ENCODE peak calls at places on chromosomes 16 and 17, in six cellular contexts. G is foreskin fibroblast; B is H1; W is CD8-positive, alpha-beta T cell; T is cardiac fibroblast; L is gastrocnemius medialis. M is an unnamed sample.

GRCh38 chr17:73365934-73366623 is 54.3 kb upstream of the CDC42EP4 start:
- DNase-seq in G (peak), W (no peak), L (peak), T (no peak), B (no peak), M (no peak)

GRCh38 chr17:63774982-63775290 is 966 bp downstream of the DDX42 start:
- DNase-seq in W (no peak), T (peak), L (no peak), B (no peak), G (peak), M (no peak)

GRCh38 chr17:21283482-21284318 is 811 bp upstream of the MAP2K3 start:
- DNase-seq in B (no peak), G (peak), L (no peak), T (peak), W (no peak), M (no peak)

GRCh38 chr16:3282747-3283524 is at the start of gene ZNF263:
- DNase-seq in L (peak), B (peak), T (peak), W (peak), G (peak), M (peak)

GRCh38 chr16:83808573-83809014 is 816 bp downstream of the HSBP1 start:
- DNase-seq in B (no peak), L (no peak), W (no peak), T (no peak), G (peak), M (no peak)

GRCh38 chr16:55976815-55977214 is 101.6 kb upstream of the CES5A start:
- DNase-seq in L (no peak), T (no peak), B (no peak), G (no peak), W (no peak), M (no peak)

GRCh38 chr17:19712436-19713004 is 3.9 kb downstream of the SLC47A2 start:
- DNase-seq in W (peak), G (no peak), B (no peak), T (no peak), L (no peak), M (no peak)

GRCh38 chr17:73476890-73477350 is 165.1 kb upstream of the CDC42EP4 start:
- DNase-seq in B (no peak), G (no peak), L (no peak), W (no peak), T (no peak), M (no peak)

GRCh38 chr17:17235212-17236174 is 1.5 kb downstream of the FLCN start:
- DNase-seq in W (no peak), B (no peak), L (peak), G (peak), T (peak), M (peak)

GRCh38 chr17:66040402-66040801 is 151.5 kb downstream of the CEP112 start:
- DNase-seq in G (no peak), L (no peak), W (no peak), T (peak), B (no peak), M (no peak)

GRCh38 chr17:6427284-6427781 is 7.6 kb downstream of the AIPL1 start:
- DNase-seq in W (no peak), T (peak), L (no peak), G (peak), B (no peak), M (no peak)
- H3K4me3 ChIP-seq in W (no peak), T (no peak), L (no peak), G (no peak), B (no peak), M (no peak)

GRCh38 chr17:44707755-44708400 is 587 bp upstream of the DBF4B start:
- DNase-seq in L (no peak), T (peak), B (no peak), W (no peak), G (peak), M (no peak)
- H3K4me3 ChIP-seq in L (peak), T (peak), B (peak), W (peak), G (peak), M (peak)

DNA sequence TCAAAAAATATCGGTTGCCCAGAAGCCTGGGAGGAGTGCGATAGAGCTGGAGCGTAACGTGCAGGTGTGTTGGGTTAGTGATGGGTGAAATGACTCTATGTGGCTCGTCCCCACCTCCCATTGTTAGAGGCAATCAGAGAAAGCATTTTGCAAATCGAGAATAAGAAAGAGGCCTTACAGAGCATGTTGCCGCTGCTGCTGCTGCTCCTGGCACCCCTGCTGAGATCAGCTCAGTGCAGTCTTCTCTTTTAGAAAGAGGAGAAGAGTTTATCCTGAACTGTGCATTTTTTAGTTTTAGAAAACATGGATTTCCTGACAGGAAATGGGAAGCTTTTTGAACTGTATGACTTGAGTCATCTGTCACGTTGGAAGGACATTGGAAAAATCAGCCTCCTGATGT is 774.5 kb upstream of the RBFOX1 start:
- DNase-seq in G (no peak), W (no peak), B (peak), L (no peak), T (no peak), M (no peak)
- H3K4me3 ChIP-seq in G (no peak), W (no peak), B (peak), L (no peak), T (no peak), M (no peak)

DNA sequence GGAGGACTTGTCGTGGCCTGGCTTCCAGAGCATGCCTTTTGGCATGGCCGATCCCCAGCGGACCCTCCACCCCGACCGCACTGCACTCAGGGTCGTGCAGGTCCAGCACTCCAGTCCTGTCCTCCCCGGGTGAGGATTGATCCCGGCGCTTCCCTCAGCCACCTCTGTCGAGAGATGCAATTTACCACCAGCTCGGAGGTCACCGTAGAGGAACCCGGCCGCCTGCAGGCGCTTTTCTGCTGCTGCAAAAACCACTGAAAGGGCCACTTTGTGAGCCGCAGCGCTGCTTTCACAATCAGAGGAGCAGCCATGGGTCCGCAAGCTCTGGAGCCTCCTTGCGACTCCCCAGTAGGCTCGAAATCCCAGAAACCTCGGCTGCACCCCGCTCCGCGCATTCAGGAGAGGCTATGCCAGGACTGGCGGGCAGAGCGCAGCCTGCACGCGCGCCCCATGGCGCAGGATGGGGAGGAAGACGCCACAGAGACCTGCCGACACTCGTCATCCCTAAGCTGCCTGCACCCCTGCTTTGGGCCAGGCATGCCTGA is 134.2 kb downstream of the HS3ST2 start:
- DNase-seq in T (no peak), B (no peak), L (no peak), W (no peak), G (peak), M (no peak)
- H3K4me3 ChIP-seq in T (no peak), B (no peak), L (no peak), W (no peak), G (no peak), M (no peak)

GRCh38 chr17:76241205-76241539 is 879 bp upstream of the RNF157 start:
- DNase-seq in G (peak), W (no peak), L (no peak), B (no peak), T (peak), M (no peak)

GRCh38 chr17:76237859-76238313 is 2.4 kb downstream of the RNF157 start:
- DNase-seq in T (no peak), L (no peak), B (no peak), G (peak), W (peak), M (no peak)

GRCh38 chr17:76238847-76239537 is 1.3 kb downstream of the RNF157 start:
- DNase-seq in G (no peak), L (no peak), W (peak), B (no peak), T (no peak), M (no peak)

GRCh38 chr17:76240461-76241204 is at the start of gene RNF157:
- DNase-seq in L (peak), W (peak), B (no peak), T (peak), G (peak), M (peak)

DNA sequence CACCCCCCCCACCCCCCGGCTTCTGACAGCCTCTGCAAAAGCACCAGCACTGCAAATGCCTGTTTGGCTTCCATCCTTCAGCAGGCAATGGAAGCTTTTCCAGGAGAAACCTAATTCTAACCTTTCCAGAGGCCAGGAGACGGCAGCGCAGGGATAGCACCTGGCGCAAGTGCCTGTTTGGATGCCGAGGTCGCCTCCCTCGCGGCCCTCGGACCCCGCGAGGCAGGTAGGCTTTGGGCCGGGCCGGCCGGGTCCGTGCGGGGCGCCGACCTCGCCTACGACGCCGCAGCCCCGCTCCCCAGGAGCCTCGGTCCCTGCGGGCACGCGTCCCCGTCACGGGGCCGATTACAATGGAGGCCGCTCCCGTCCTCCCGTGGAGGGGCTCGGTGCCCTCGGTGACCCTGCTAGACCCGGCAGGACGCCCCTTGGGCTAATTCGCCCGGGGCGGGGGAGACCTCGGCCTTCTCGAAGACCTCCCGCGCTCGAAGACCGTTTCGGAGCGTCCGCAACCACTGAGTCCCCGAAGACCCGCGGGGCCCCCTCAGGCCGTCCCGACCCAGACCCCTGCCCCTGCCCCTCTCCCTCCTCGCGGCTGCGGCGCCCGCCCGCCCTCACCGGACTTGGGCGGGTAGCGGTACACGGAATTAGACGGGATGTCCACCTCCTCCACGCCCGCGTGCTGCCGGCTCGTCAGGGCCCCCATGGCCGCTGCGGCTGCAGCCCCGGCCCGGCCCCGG is 587 bp downstream of the RNF157 start:
- DNase-seq in L (no peak), G (peak), T (no peak), B (no peak), W (peak), M (no peak)
- H3K4me3 ChIP-seq in L (peak), G (peak), T (no peak), B (peak), W (peak), M (peak)

GRCh38 chr17:80269405-80269807 is 8.8 kb downstream of the RNF213 start:
- DNase-seq in T (no peak), L (no peak), B (no peak), W (no peak), G (no peak), M (no peak)
- H3K4me3 ChIP-seq in T (no peak), L (no peak), B (no peak), W (no peak), G (no peak), M (no peak)

DNA sequence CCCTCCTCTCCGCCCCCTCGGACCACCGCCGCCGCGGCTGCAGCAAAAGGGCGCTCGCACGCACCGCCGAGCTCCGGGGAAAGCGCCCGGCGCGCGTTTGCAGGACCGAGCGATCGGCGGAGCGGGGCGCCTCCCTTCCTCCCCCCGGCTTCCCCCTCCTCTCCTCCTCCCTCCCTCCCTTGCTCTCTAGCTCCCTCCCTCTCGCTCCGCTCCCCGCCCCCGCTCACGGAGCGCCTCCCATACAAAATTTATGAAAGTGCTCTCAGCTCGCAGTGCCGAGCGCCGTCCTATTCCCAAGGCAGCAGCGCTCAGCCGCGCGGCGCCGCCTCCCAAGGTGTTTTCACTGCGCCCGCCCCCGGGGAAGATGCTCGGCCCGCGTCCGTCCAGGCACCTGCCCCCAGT is at the start of gene RTN4RL1:
- DNase-seq in B (no peak), T (peak), G (peak), W (peak), L (peak), M (peak)
- H3K4me3 ChIP-seq in B (peak), T (peak), G (peak), W (peak), L (peak), M (peak)

DNA sequence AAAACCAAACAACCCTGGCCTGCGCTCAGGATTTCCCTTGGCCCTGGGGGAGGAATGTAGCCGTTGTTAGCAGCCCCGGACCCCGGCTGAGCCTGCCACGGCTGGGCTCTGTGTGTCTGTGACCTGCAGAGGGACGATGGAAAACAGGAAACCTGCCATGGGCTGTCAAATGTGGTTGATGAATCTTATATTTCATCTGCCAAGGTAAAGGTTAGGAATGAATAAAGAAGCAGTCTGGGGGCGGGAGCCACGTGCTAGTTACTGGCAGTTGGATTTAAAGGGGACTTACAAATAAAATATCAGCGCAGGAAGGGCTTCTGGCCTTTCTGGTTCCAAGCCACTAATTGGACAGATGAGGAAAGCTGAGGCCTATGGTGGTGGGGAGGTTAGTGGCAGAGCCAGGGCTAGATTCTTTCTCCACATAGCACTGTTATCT is at the start of gene KRT23:
- DNase-seq in W (no peak), G (no peak), L (no peak), B (no peak), T (no peak), M (no peak)
- H3K4me3 ChIP-seq in W (no peak), G (no peak), L (no peak), B (no peak), T (no peak), M (no peak)